ENCODE peak calls at places on chromosomes 5 and 9, in ten cellular contexts. One of them, this sample, is unnamed.

GRCh38 chr9:109640232-109641078 is 139.5 kb upstream of the PALM2AKAP2 start:
- DNase-seq in GF-D8: no peak
- DNase-seq in stimulated activated CD8-positive, alpha-beta memory T cell treated with anti-CD3 and anti-CD28 coated beads, Interleukin-4, amount 100 ng/mL, for 24 hours: no peak
- DNase-seq in nucleus accumbens: peak; percentile 59
- DNase-seq in brain microvascular endothelial cell: peak; percentile 31
- DNase-seq in ureter: peak; percentile 46
- DNase-seq in NCI-H1694 treated with DMSO at 0.1 percent for 48 hours: peak; percentile 20
- DNase-seq in skeletal muscle cell: no peak
- DNase-seq in activated naive CD4-positive, alpha-beta T cell: no peak
- DNase-seq in LoVo: no peak
- DNase-seq in this sample: peak; percentile 50

GRCh38 chr5:176530406-176530982 is 6.7 kb downstream of the RNF44 start:
- DNase-seq in brain microvascular endothelial cell: no peak
- DNase-seq in NCI-H1694 treated with DMSO at 0.1 percent for 48 hours: no peak
- DNase-seq in nucleus accumbens: no peak
- DNase-seq in activated naive CD4-positive, alpha-beta T cell: no peak
- DNase-seq in stimulated activated CD8-positive, alpha-beta memory T cell treated with anti-CD3 and anti-CD28 coated beads, Interleukin-4, amount 100 ng/mL, for 24 hours: no peak
- DNase-seq in ureter: no peak
- DNase-seq in GF-D8: no peak
- DNase-seq in LoVo: no peak
- DNase-seq in skeletal muscle cell: no peak
- DNase-seq in this sample: no peak

GRCh38 chr5:84290161-84290560 is 94.5 kb downstream of the EDIL3 start:
- DNase-seq in nucleus accumbens: no peak
- DNase-seq in LoVo: no peak
- DNase-seq in stimulated activated CD8-positive, alpha-beta memory T cell treated with anti-CD3 and anti-CD28 coated beads, Interleukin-4, amount 100 ng/mL, for 24 hours: no peak
- DNase-seq in skeletal muscle cell: no peak
- DNase-seq in activated naive CD4-positive, alpha-beta T cell: no peak
- DNase-seq in GF-D8: no peak
- DNase-seq in brain microvascular endothelial cell: peak; percentile 63
- DNase-seq in ureter: no peak
- DNase-seq in NCI-H1694 treated with DMSO at 0.1 percent for 48 hours: no peak
- DNase-seq in this sample: peak; percentile 23

GRCh38 chr9:76873056-76873792 is 32.7 kb downstream of the PRUNE2 start:
- DNase-seq in skeletal muscle cell: peak; percentile 46
- DNase-seq in NCI-H1694 treated with DMSO at 0.1 percent for 48 hours: no peak
- DNase-seq in LoVo: no peak
- DNase-seq in ureter: no peak
- DNase-seq in stimulated activated CD8-positive, alpha-beta memory T cell treated with anti-CD3 and anti-CD28 coated beads, Interleukin-4, amount 100 ng/mL, for 24 hours: no peak
- DNase-seq in nucleus accumbens: peak; percentile 36
- DNase-seq in activated naive CD4-positive, alpha-beta T cell: no peak
- DNase-seq in GF-D8: no peak
- DNase-seq in brain microvascular endothelial cell: no peak
- DNase-seq in this sample: peak; percentile 25

GRCh38 chr5:42514759-42515158 is 91.5 kb downstream of the GHR start:
- DNase-seq in ureter: no peak
- DNase-seq in activated naive CD4-positive, alpha-beta T cell: no peak
- DNase-seq in stimulated activated CD8-positive, alpha-beta memory T cell treated with anti-CD3 and anti-CD28 coated beads, Interleukin-4, amount 100 ng/mL, for 24 hours: no peak
- DNase-seq in NCI-H1694 treated with DMSO at 0.1 percent for 48 hours: no peak
- DNase-seq in GF-D8: no peak
- DNase-seq in nucleus accumbens: no peak
- DNase-seq in brain microvascular endothelial cell: no peak
- DNase-seq in skeletal muscle cell: no peak
- DNase-seq in LoVo: no peak
- DNase-seq in this sample: no peak

GRCh38 chr9:104078596-104078995 is 15.5 kb upstream of the SMC2 start:
- DNase-seq in ureter: no peak
- DNase-seq in activated naive CD4-positive, alpha-beta T cell: no peak
- DNase-seq in brain microvascular endothelial cell: no peak
- DNase-seq in GF-D8: no peak
- DNase-seq in skeletal muscle cell: no peak
- DNase-seq in stimulated activated CD8-positive, alpha-beta memory T cell treated with anti-CD3 and anti-CD28 coated beads, Interleukin-4, amount 100 ng/mL, for 24 hours: no peak
- DNase-seq in nucleus accumbens: no peak
- DNase-seq in NCI-H1694 treated with DMSO at 0.1 percent for 48 hours: no peak
- DNase-seq in LoVo: no peak
- DNase-seq in this sample: no peak

GRCh38 chr9:99807276-99807852 is 14.3 kb upstream of the NR4A3 start:
- DNase-seq in NCI-H1694 treated with DMSO at 0.1 percent for 48 hours: peak; percentile 16
- DNase-seq in skeletal muscle cell: no peak
- DNase-seq in GF-D8: peak; percentile 12
- DNase-seq in brain microvascular endothelial cell: peak; percentile 61
- DNase-seq in activated naive CD4-positive, alpha-beta T cell: no peak
- DNase-seq in stimulated activated CD8-positive, alpha-beta memory T cell treated with anti-CD3 and anti-CD28 coated beads, Interleukin-4, amount 100 ng/mL, for 24 hours: peak; percentile 50
- DNase-seq in ureter: peak; percentile 79
- DNase-seq in LoVo: peak; percentile 63
- DNase-seq in nucleus accumbens: no peak
- DNase-seq in this sample: peak; percentile 69

GRCh38 chr9:124797343-124798103 is 20.6 kb downstream of the OLFML2A start:
- DNase-seq in activated naive CD4-positive, alpha-beta T cell: no peak
- DNase-seq in NCI-H1694 treated with DMSO at 0.1 percent for 48 hours: no peak
- DNase-seq in brain microvascular endothelial cell: no peak
- DNase-seq in skeletal muscle cell: no peak
- DNase-seq in GF-D8: no peak
- DNase-seq in ureter: no peak
- DNase-seq in stimulated activated CD8-positive, alpha-beta memory T cell treated with anti-CD3 and anti-CD28 coated beads, Interleukin-4, amount 100 ng/mL, for 24 hours: no peak
- DNase-seq in LoVo: no peak
- DNase-seq in nucleus accumbens: no peak
- DNase-seq in this sample: no peak

GRCh38 chr5:65334077-65334476 is 147.6 kb downstream of the ADAMTS6 start:
- DNase-seq in skeletal muscle cell: no peak
- DNase-seq in stimulated activated CD8-positive, alpha-beta memory T cell treated with anti-CD3 and anti-CD28 coated beads, Interleukin-4, amount 100 ng/mL, for 24 hours: no peak
- DNase-seq in ureter: no peak
- DNase-seq in nucleus accumbens: no peak
- DNase-seq in activated naive CD4-positive, alpha-beta T cell: no peak
- DNase-seq in GF-D8: no peak
- DNase-seq in NCI-H1694 treated with DMSO at 0.1 percent for 48 hours: no peak
- DNase-seq in LoVo: peak; percentile 42
- DNase-seq in brain microvascular endothelial cell: no peak
- DNase-seq in this sample: no peak

GRCh38 chr5:111386832-111387162 is 125.5 kb downstream of the STARD4 start:
- DNase-seq in LoVo: no peak
- DNase-seq in nucleus accumbens: no peak
- DNase-seq in ureter: no peak
- DNase-seq in NCI-H1694 treated with DMSO at 0.1 percent for 48 hours: no peak
- DNase-seq in stimulated activated CD8-positive, alpha-beta memory T cell treated with anti-CD3 and anti-CD28 coated beads, Interleukin-4, amount 100 ng/mL, for 24 hours: no peak
- DNase-seq in skeletal muscle cell: no peak
- DNase-seq in brain microvascular endothelial cell: no peak
- DNase-seq in activated naive CD4-positive, alpha-beta T cell: no peak
- DNase-seq in GF-D8: no peak
- DNase-seq in this sample: no peak

GRCh38 chr5:116841734-116842133 is 267.1 kb upstream of the SEMA6A start:
- DNase-seq in nucleus accumbens: no peak
- DNase-seq in LoVo: no peak
- DNase-seq in brain microvascular endothelial cell: no peak
- DNase-seq in activated naive CD4-positive, alpha-beta T cell: no peak
- DNase-seq in NCI-H1694 treated with DMSO at 0.1 percent for 48 hours: no peak
- DNase-seq in stimulated activated CD8-positive, alpha-beta memory T cell treated with anti-CD3 and anti-CD28 coated beads, Interleukin-4, amount 100 ng/mL, for 24 hours: no peak
- DNase-seq in skeletal muscle cell: no peak
- DNase-seq in GF-D8: no peak
- DNase-seq in ureter: no peak
- DNase-seq in this sample: no peak

GRCh38 chr5:96562614-96563013 is 99.6 kb upstream of the CAST start:
- DNase-seq in nucleus accumbens: no peak
- DNase-seq in ureter: no peak
- DNase-seq in stimulated activated CD8-positive, alpha-beta memory T cell treated with anti-CD3 and anti-CD28 coated beads, Interleukin-4, amount 100 ng/mL, for 24 hours: no peak
- DNase-seq in brain microvascular endothelial cell: peak; percentile 77
- DNase-seq in activated naive CD4-positive, alpha-beta T cell: no peak
- DNase-seq in GF-D8: no peak
- DNase-seq in skeletal muscle cell: no peak
- DNase-seq in NCI-H1694 treated with DMSO at 0.1 percent for 48 hours: no peak
- DNase-seq in LoVo: no peak
- DNase-seq in this sample: peak; percentile 89

GRCh38 chr5:34762321-34762871 is 76.6 kb upstream of the TTC23L start:
- DNase-seq in stimulated activated CD8-positive, alpha-beta memory T cell treated with anti-CD3 and anti-CD28 coated beads, Interleukin-4, amount 100 ng/mL, for 24 hours: no peak
- DNase-seq in LoVo: no peak
- DNase-seq in brain microvascular endothelial cell: no peak
- DNase-seq in skeletal muscle cell: peak; percentile 96
- DNase-seq in ureter: no peak
- DNase-seq in GF-D8: no peak
- DNase-seq in activated naive CD4-positive, alpha-beta T cell: no peak
- DNase-seq in NCI-H1694 treated with DMSO at 0.1 percent for 48 hours: no peak
- DNase-seq in nucleus accumbens: no peak
- DNase-seq in this sample: peak; percentile 96

GRCh38 chr9:31847963-31848362 is 536.5 kb upstream of the ACO1 start:
- DNase-seq in ureter: no peak
- DNase-seq in stimulated activated CD8-positive, alpha-beta memory T cell treated with anti-CD3 and anti-CD28 coated beads, Interleukin-4, amount 100 ng/mL, for 24 hours: no peak
- DNase-seq in GF-D8: no peak
- DNase-seq in activated naive CD4-positive, alpha-beta T cell: no peak
- DNase-seq in nucleus accumbens: no peak
- DNase-seq in LoVo: no peak
- DNase-seq in skeletal muscle cell: no peak
- DNase-seq in brain microvascular endothelial cell: no peak
- DNase-seq in NCI-H1694 treated with DMSO at 0.1 percent for 48 hours: no peak
- DNase-seq in this sample: no peak

GRCh38 chr5:142931896-142932686 is 161.9 kb downstream of the ARHGAP26 start:
- DNase-seq in stimulated activated CD8-positive, alpha-beta memory T cell treated with anti-CD3 and anti-CD28 coated beads, Interleukin-4, amount 100 ng/mL, for 24 hours: no peak
- DNase-seq in NCI-H1694 treated with DMSO at 0.1 percent for 48 hours: no peak
- DNase-seq in GF-D8: no peak
- DNase-seq in LoVo: no peak
- DNase-seq in nucleus accumbens: no peak
- DNase-seq in ureter: no peak
- DNase-seq in activated naive CD4-positive, alpha-beta T cell: no peak
- DNase-seq in brain microvascular endothelial cell: no peak
- DNase-seq in skeletal muscle cell: no peak
- DNase-seq in this sample: no peak

GRCh38 chr5:138668451-138668850 is 84.8 kb upstream of the CTNNA1 start:
- DNase-seq in GF-D8: no peak
- DNase-seq in LoVo: no peak
- DNase-seq in activated naive CD4-positive, alpha-beta T cell: no peak
- DNase-seq in NCI-H1694 treated with DMSO at 0.1 percent for 48 hours: no peak
- DNase-seq in skeletal muscle cell: no peak
- DNase-seq in brain microvascular endothelial cell: no peak
- DNase-seq in nucleus accumbens: no peak
- DNase-seq in ureter: no peak
- DNase-seq in stimulated activated CD8-positive, alpha-beta memory T cell treated with anti-CD3 and anti-CD28 coated beads, Interleukin-4, amount 100 ng/mL, for 24 hours: no peak
- DNase-seq in this sample: no peak

GRCh38 chr5:173123416-173123815 is 20.9 kb upstream of the BNIP1 start:
- DNase-seq in brain microvascular endothelial cell: peak; percentile 30
- DNase-seq in LoVo: no peak
- DNase-seq in ureter: no peak
- DNase-seq in nucleus accumbens: no peak
- DNase-seq in GF-D8: no peak
- DNase-seq in NCI-H1694 treated with DMSO at 0.1 percent for 48 hours: no peak
- DNase-seq in activated naive CD4-positive, alpha-beta T cell: no peak
- DNase-seq in skeletal muscle cell: peak; percentile 20
- DNase-seq in stimulated activated CD8-positive, alpha-beta memory T cell treated with anti-CD3 and anti-CD28 coated beads, Interleukin-4, amount 100 ng/mL, for 24 hours: no peak
- DNase-seq in this sample: peak; percentile 57

GRCh38 chr9:37574996-37575395 is 1.2 kb downstream of the FBXO10 start:
- DNase-seq in brain microvascular endothelial cell: no peak
- DNase-seq in nucleus accumbens: no peak
- DNase-seq in GF-D8: no peak
- DNase-seq in ureter: no peak
- DNase-seq in skeletal muscle cell: peak; percentile 44
- DNase-seq in stimulated activated CD8-positive, alpha-beta memory T cell treated with anti-CD3 and anti-CD28 coated beads, Interleukin-4, amount 100 ng/mL, for 24 hours: no peak
- DNase-seq in NCI-H1694 treated with DMSO at 0.1 percent for 48 hours: no peak
- DNase-seq in LoVo: no peak
- DNase-seq in activated naive CD4-positive, alpha-beta T cell: no peak
- DNase-seq in this sample: peak; percentile 27

GRCh38 chr5:118044169-118044568 is 944.2 kb downstream of the DTWD2 start:
- DNase-seq in skeletal muscle cell: no peak
- DNase-seq in GF-D8: no peak
- DNase-seq in stimulated activated CD8-positive, alpha-beta memory T cell treated with anti-CD3 and anti-CD28 coated beads, Interleukin-4, amount 100 ng/mL, for 24 hours: no peak
- DNase-seq in LoVo: no peak
- DNase-seq in nucleus accumbens: no peak
- DNase-seq in activated naive CD4-positive, alpha-beta T cell: no peak
- DNase-seq in brain microvascular endothelial cell: no peak
- DNase-seq in ureter: no peak
- DNase-seq in NCI-H1694 treated with DMSO at 0.1 percent for 48 hours: no peak
- DNase-seq in this sample: no peak

GRCh38 chr9:124202447-124202971 is 55.2 kb upstream of the NEK6 start:
- DNase-seq in nucleus accumbens: no peak
- DNase-seq in activated naive CD4-positive, alpha-beta T cell: peak; percentile 8
- DNase-seq in skeletal muscle cell: no peak
- DNase-seq in LoVo: no peak
- DNase-seq in GF-D8: peak; percentile 98
- DNase-seq in brain microvascular endothelial cell: no peak
- DNase-seq in ureter: no peak
- DNase-seq in stimulated activated CD8-positive, alpha-beta memory T cell treated with anti-CD3 and anti-CD28 coated beads, Interleukin-4, amount 100 ng/mL, for 24 hours: peak; percentile 82
- DNase-seq in NCI-H1694 treated with DMSO at 0.1 percent for 48 hours: no peak
- DNase-seq in this sample: peak; percentile 33

This sample was measured in EH.